ENCODE peak calls at places on chromosomes 13 and 19, in four cellular contexts. S is right atrium auricular region, B is HAP-1, I is tibial artery. P is an unnamed sample.

GRCh38 chr13:33925563-33925962 is 107.6 kb downstream of the RFC3 start:
- DNase-seq in B (no peak), S (no peak), I (no peak), P (no peak)

GRCh38 chr13:45811891-45812583 is 39.5 kb downstream of the SIAH3 start:
- DNase-seq in S (no peak), I (no peak), B (no peak), P (no peak)

GRCh38 chr13:43057653-43058317 is 34.4 kb downstream of the DNAJC15 start:
- DNase-seq in B (peak; percentile 26), I (no peak), S (no peak), P (no peak)

GRCh38 chr13:63696055-63696454 is 2280.4 kb upstream of the PCDH20 start:
- DNase-seq in S (no peak), I (no peak), B (no peak), P (no peak)

GRCh38 chr13:50796463-50796862 is 47.0 kb downstream of the DLEU7 start:
- DNase-seq in B (no peak), I (no peak), S (no peak), P (no peak)

GRCh38 chr13:38824342-38824741 is 137.5 kb downstream of the FREM2 start:
- DNase-seq in I (no peak), B (no peak), S (no peak), P (no peak)

GRCh38 chr13:49346460-49346859 is 97.4 kb downstream of the CAB39L start:
- DNase-seq in B (no peak), S (no peak), I (no peak), P (no peak)

GRCh38 chr19:49881186-49881585 is 3.7 kb downstream of the TBC1D17 start:
- DNase-seq in S (no peak), I (peak; percentile 56), B (no peak), P (no peak)

GRCh38 chr19:4474504-4475136 is 2.5 kb downstream of the HDGFL2 start:
- DNase-seq in I (no peak), S (no peak), B (peak; percentile 78), P (no peak)

GRCh38 chr13:88063741-88064140 is 392.6 kb downstream of the SLITRK5 start:
- DNase-seq in I (no peak), S (no peak), B (no peak), P (no peak)

GRCh38 chr13:90545070-90545840 is 802.2 kb upstream of the MIR17HG start:
- DNase-seq in B (no peak), I (no peak), S (no peak), P (no peak)

GRCh38 chr19:4660181-4660791 is 9.9 kb downstream of the MYDGF start:
- DNase-seq in B (peak; percentile 60), S (no peak), I (no peak), P (no peak)

GRCh38 chr19:35545855-35546381 is 492 bp downstream of the TMEM147 start:
- DNase-seq in I (no peak), B (peak; percentile 76), S (no peak), P (no peak)

GRCh38 chr19:21505459-21506393 is at the start of gene ZNF429:
- DNase-seq in B (peak; percentile 92), I (peak; percentile 96), S (peak; percentile 96), P (peak; percentile 86)
- H3K4me3 ChIP-seq in B (peak within 1 kb of the TSS; percentile 76), I (peak within 1 kb of the TSS; percentile 92), S (peak within 1 kb of the TSS; percentile 75), P (peak within 1 kb of the TSS; percentile 71)

GRCh38 chr19:28065026-28065425 is 1147.9 kb downstream of the UQCRFS1 start:
- DNase-seq in S (no peak), B (no peak), I (no peak), P (no peak)

GRCh38 chr19:28067882-28068281 is 1145.1 kb downstream of the UQCRFS1 start:
- DNase-seq in I (no peak), B (no peak), S (no peak), P (no peak)

GRCh38 chr19:28066988-28067387 is 1146.0 kb downstream of the UQCRFS1 start:
- DNase-seq in B (no peak), I (no peak), S (no peak), P (no peak)

GRCh38 chr19:28063702-28064101 is 1149.2 kb downstream of the UQCRFS1 start:
- DNase-seq in I (no peak), S (peak; percentile 50), B (no peak), P (no peak)

GRCh38 chr19:28066161-28066560 is 1146.8 kb downstream of the UQCRFS1 start:
- DNase-seq in I (no peak), B (no peak), S (no peak), P (no peak)
- H3K4me3 ChIP-seq in I (no peak overlapping the region), B (no peak overlapping the region), S (no peak overlapping the region), P (no peak overlapping the region)

GRCh38 chr19:1447944-1448343 is 2.0 kb upstream of the APC2 start:
- DNase-seq in I (no peak), S (no peak), B (no peak), P (no peak)

GRCh38 chr19:1446713-1447564 is 3.0 kb upstream of the APC2 start:
- DNase-seq in I (no peak), B (peak; percentile 59), S (no peak), P (no peak)

GRCh38 chr19:1445932-1446712 is 3.8 kb upstream of the APC2 start:
- DNase-seq in S (no peak), I (no peak), B (peak; percentile 81), P (no peak)

GRCh38 chr19:1447565-1447903 is 2.4 kb upstream of the APC2 start:
- DNase-seq in B (no peak), I (no peak), S (no peak), P (no peak)

DNA sequence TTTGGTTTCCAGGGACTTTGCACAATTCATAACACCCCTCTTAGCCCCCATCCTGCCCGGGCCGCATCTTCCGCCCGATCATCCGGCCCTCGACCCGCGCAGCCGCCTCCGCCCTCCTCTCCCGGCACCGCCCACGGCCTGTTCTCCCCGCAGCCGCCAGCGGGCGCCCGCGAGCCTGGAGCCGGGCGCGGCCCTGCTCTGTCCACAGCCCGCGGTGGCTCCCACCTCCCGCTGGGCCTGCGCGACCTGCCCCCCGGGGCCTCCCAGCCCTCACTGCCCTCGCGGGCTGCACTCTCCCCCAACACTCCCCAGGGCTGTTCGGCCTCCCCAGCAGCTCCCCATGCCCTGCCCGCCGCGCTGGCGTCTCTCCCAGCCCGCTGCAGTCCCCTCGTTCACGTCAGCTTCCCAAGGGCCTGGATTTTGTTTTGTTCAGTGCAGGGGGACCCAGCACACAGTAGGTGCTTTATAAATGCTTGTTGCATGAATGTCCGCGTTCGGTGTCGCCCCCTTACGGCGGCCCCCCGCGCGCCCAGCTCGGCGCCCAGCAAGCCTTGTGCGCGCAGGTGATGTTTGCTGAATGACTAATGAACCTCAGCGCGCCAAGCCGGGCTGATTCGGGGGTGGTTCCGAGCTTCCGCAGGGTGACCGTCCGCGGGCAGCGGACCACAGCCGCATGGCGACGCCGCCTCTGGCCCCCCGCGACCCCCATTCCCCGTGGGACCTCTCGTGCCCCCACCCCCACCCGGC is 4.6 kb upstream of the APC2 start:
- DNase-seq in S (no peak), B (peak; percentile 86), I (no peak), P (peak; percentile 53)
- H3K4me3 ChIP-seq in S (peak overlapping the region; percentile 44), B (peak overlapping the region; percentile 25), I (peak overlapping the region; percentile 10), P (no peak overlapping the region)

DNA sequence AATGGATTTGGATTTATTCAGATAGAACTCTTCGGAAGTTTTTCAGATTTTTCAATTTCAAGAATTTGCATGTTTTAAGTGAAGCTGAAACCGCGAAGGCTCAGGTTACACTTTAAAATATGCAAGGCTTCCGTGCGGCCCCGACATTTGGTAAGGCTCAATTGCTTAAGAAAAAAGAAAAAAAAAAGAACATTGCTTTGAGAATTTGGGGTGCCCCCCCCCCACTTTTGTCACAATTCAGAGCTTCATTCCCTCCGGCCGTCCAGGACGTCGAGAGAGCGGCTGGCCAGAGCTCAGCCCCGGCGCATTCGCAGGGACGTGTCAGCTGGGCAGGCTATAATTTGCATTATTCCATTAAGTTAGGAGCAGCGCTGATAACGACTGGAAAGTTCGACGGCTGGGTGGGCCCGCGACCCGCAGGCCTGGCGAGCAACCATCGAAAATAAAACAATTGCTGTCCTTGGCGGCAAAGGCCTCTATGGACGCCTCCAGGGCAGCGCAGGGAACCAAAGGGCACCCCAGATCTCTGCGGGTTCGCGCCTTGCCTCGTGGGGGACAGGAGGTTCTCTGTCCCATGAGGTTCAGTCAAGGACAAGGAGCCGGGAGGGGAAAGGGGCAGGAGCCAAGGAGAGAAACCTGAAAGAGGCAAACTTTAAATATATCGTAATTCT is 7.1 kb downstream of the SOX21 start:
- DNase-seq in B (peak; percentile 25), I (no peak), S (no peak), P (no peak)
- H3K4me3 ChIP-seq in B (no peak overlapping the region), I (no peak overlapping the region), S (no peak overlapping the region), P (no peak overlapping the region)

GRCh38 chr19:56476671-56477428 is at the start of gene ZNF667:
- DNase-seq in I (no peak), S (no peak), B (no peak), P (no peak)
- H3K4me3 ChIP-seq in I (peak within 1 kb of the TSS; percentile 65), S (peak within 1 kb of the TSS; percentile 69), B (no peak within 1 kb of the TSS), P (peak within 1 kb of the TSS; percentile 31)

GRCh38 chr13:36371185-36371584 is 25.0 kb upstream of the SPART start:
- DNase-seq in S (no peak), B (no peak), I (no peak), P (no peak)
- H3K4me3 ChIP-seq in S (no peak overlapping the region), B (no peak overlapping the region), I (no peak overlapping the region), P (no peak overlapping the region)

DNA sequence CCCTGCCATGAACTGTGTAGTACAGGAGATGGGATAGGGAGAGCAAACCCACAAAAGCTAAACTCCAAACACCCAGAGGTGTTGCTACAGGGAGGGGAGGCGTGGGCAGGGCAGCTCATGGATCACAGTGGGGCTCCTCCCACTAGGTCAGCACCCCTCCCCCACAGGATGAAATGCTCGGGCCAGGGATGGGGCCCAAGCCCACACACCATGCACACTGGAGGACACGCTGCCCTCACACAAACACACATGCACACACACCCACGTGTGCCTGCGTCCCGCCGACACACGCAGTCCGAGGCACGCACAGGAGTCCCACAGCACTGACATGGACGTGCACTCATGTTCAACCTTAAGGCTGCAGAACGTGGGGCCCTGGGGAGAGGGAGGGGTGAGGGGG is 6.0 kb upstream of the CCNP start:
- DNase-seq in S (no peak), I (peak; percentile 58), B (no peak), P (no peak)
- H3K4me3 ChIP-seq in S (no peak overlapping the region), I (no peak overlapping the region), B (no peak overlapping the region), P (no peak overlapping the region)

GRCh38 chr13:97142452-97142851 is 79.7 kb upstream of the MBNL2 start:
- DNase-seq in I (no peak), S (no peak), B (peak; percentile 21), P (peak; percentile 34)

GRCh38 chr13:97139704-97140103 is 82.4 kb upstream of the MBNL2 start:
- DNase-seq in S (no peak), I (no peak), B (no peak), P (no peak)

GRCh38 chr13:97145057-97145456 is 77.1 kb upstream of the MBNL2 start:
- DNase-seq in I (no peak), S (no peak), B (no peak), P (no peak)

GRCh38 chr13:97140611-97141010 is 81.5 kb upstream of the MBNL2 start:
- DNase-seq in I (no peak), B (no peak), S (no peak), P (no peak)

GRCh38 chr13:97141564-97142005 is 80.5 kb upstream of the MBNL2 start:
- DNase-seq in S (peak; percentile 70), I (no peak), B (peak; percentile 67), P (peak; percentile 61)
- H3K4me3 ChIP-seq in S (peak overlapping the region; percentile 21), I (no peak overlapping the region), B (no peak overlapping the region), P (no peak overlapping the region)

P was measured in pancreas.